ENCODE peak calls at places on chromosomes 4 and X, in five cellular contexts. V is choroid plexus epithelial cell, N is SK-N-SH, B is ovary, S is HFF-Myc. P is an unnamed sample.

GRCh38 chrX:267771-268261 is 13.4 kb upstream of the PLCXD1 start:
- DNase-seq in V (no peak), N (no peak), B (no peak), S (no peak), P (no peak)

GRCh38 chr4:1087371-1087770 is 26.0 kb downstream of the RNF212 start:
- DNase-seq in V (no peak), N (no peak), B (no peak), S (no peak), P (no peak)

GRCh38 chr4:41133619-41134018 is 80.7 kb downstream of the APBB2 start:
- DNase-seq in V (no peak), N (no peak), B (no peak), S (no peak), P (no peak)

GRCh38 chr4:105472871-105473339 is 957 bp downstream of the PPA2 start:
- DNase-seq in V (peak; percentile 47), N (peak; percentile 40), B (peak; percentile 22), S (peak; percentile 2), P (no peak)

GRCh38 chr4:176034936-176035335 is 30.7 kb upstream of the WDR17 start:
- DNase-seq in V (no peak), N (no peak), B (no peak), S (no peak), P (no peak)

GRCh38 chr4:73740353-73740778 is at the start of gene CXCL8:
- DNase-seq in V (peak; percentile 97), N (no peak), B (peak; percentile 23), S (peak; percentile 88), P (peak; percentile 96)

GRCh38 chr4:26420903-26421302 is 69.4 kb downstream of the CCKAR start:
- DNase-seq in V (peak; percentile 30), N (no peak), B (no peak), S (no peak), P (no peak)

GRCh38 chr4:25953740-25954139 is 39.7 kb downstream of the SMIM20 start:
- DNase-seq in V (peak; percentile 44), N (no peak), B (no peak), S (no peak), P (peak; percentile 63)

GRCh38 chr4:117093581-117093980 is 8.2 kb upstream of the TRAM1L1 start:
- DNase-seq in V (peak; percentile 22), N (no peak), B (no peak), S (no peak), P (no peak)

GRCh38 chr4:119655111-119655837 is 26.7 kb upstream of the PDE5A start:
- DNase-seq in V (no peak), N (peak; percentile 44), B (no peak), S (no peak), P (no peak)

GRCh38 chr4:15677507-15677988 is 4.1 kb upstream of the FAM200B start:
- DNase-seq in V (peak; percentile 60), N (no peak), B (no peak), S (no peak), P (peak; percentile 99)

GRCh38 chrX:50448565-50448964 is 22.1 kb downstream of the DGKK start:
- DNase-seq in V (no peak), N (no peak), B (no peak), S (no peak), P (peak; percentile 80)

GRCh38 chr4:76380561-76380960 is 40.4 kb downstream of the CCDC158 start:
- DNase-seq in V (no peak), N (no peak), B (no peak), S (no peak), P (no peak)

GRCh38 chr4:143402776-143403550 is 66.3 kb downstream of the GAB1 start:
- DNase-seq in V (no peak), N (no peak), B (no peak), S (no peak), P (no peak)

GRCh38 chrX:125291124-125291523 is 28.5 kb upstream of the TEX13C start:
- DNase-seq in V (no peak), N (no peak), B (no peak), S (no peak), P (no peak)

GRCh38 chrX:2967998-2968909 is 38.1 kb upstream of the ARSH start:
- DNase-seq in V (peak; percentile 67), N (no peak), B (no peak), S (no peak), P (peak; percentile 30)

GRCh38 chr4:76758996-76759395 is 138.9 kb downstream of the SOWAHB start:
- DNase-seq in V (no peak), N (no peak), B (no peak), S (no peak), P (no peak)

GRCh38 chr4:47814896-47815295 is 23.0 kb downstream of the CORIN start:
- DNase-seq in V (peak; percentile 62), N (no peak), B (no peak), S (no peak), P (no peak)

GRCh38 chr4:38193464-38193863 is 233.3 kb downstream of the PTTG2 start:
- DNase-seq in V (peak; percentile 50), N (no peak), B (no peak), S (no peak), P (no peak)

GRCh38 chr4:101022151-101023024 is 324.9 kb downstream of the PPP3CA start:
- DNase-seq in V (peak; percentile 74), N (no peak), B (no peak), S (no peak), P (no peak)

GRCh38 chr4:69910016-69910782 is 20.7 kb upstream of the CSN1S1 start:
- DNase-seq in V (peak; percentile 93), N (no peak), B (no peak), S (no peak), P (peak; percentile 26)

GRCh38 chr4:145234086-145234694 is 53.8 kb upstream of the OTUD4 start:
- DNase-seq in V (peak; percentile 78), N (peak; percentile 65), B (no peak), S (peak; percentile 61), P (peak; percentile 59)

GRCh38 chr4:38157592-38157991 is 197.4 kb downstream of the PTTG2 start:
- DNase-seq in V (no peak), N (no peak), B (no peak), S (no peak), P (peak; percentile 63)

GRCh38 chr4:2939383-2940243 is 23.6 kb downstream of the NOP14 start:
- DNase-seq in V (no peak), N (no peak), B (peak; percentile 26), S (no peak), P (no peak)

GRCh38 chr4:76943790-76944189 is 5.8 kb upstream of the SEPTIN11 start:
- DNase-seq in V (no peak), N (no peak), B (no peak), S (no peak), P (no peak)

GRCh38 chr4:156322592-156322991 is 368.9 kb upstream of the CTSO start:
- DNase-seq in V (peak; percentile 73), N (no peak), B (no peak), S (peak; percentile 72), P (peak; percentile 94)

GRCh38 chr4:105674011-105674410 is 34.5 kb downstream of the INTS12 start:
- DNase-seq in V (no peak), N (no peak), B (no peak), S (no peak), P (peak; percentile 5)

GRCh38 chr4:128528793-128529553 is 241.4 kb upstream of the PGRMC2 start:
- DNase-seq in V (peak; percentile 99), N (no peak), B (no peak), S (peak; percentile 90), P (peak; percentile 97)

GRCh38 chr4:112636688-112637551 is at the start of the genes LARP7 and ZGRF1:
- DNase-seq in V (peak; percentile 100), N (peak; percentile 86), B (peak; percentile 99), S (peak; percentile 97), P (peak; percentile 95)

GRCh38 chr4:8528713-8529112 is 51.5 kb upstream of the GPR78 start:
- DNase-seq in V (peak; percentile 81), N (no peak), B (no peak), S (peak; percentile 15), P (peak; percentile 67)

GRCh38 chrX:122475306-122475705 is 708.8 kb upstream of the GRIA3 start:
- DNase-seq in V (peak; percentile 0), N (no peak), B (no peak), S (no peak), P (peak; percentile 68)

GRCh38 chr4:86521373-86521969 is 72.6 kb upstream of the PTPN13 start:
- DNase-seq in V (no peak), N (no peak), B (no peak), S (no peak), P (no peak)

GRCh38 chr4:153494562-153494961 is 28.4 kb downstream of the TMEM131L start:
- DNase-seq in V (no peak), N (no peak), B (no peak), S (no peak), P (no peak)

GRCh38 chr4:8571702-8572685 is 8.2 kb upstream of the GPR78 start:
- DNase-seq in V (no peak), N (no peak), B (no peak), S (no peak), P (peak; percentile 15)

GRCh38 chr4:113957961-113958360 is 21.5 kb downstream of the ARSJ start:
- DNase-seq in V (no peak), N (no peak), B (no peak), S (no peak), P (no peak)

GRCh38 chr4:113960684-113961321 is 18.6 kb downstream of the ARSJ start:
- DNase-seq in V (no peak), N (no peak), B (no peak), S (no peak), P (peak; percentile 32)

GRCh38 chr4:113955948-113956347 is 23.5 kb downstream of the ARSJ start:
- DNase-seq in V (no peak), N (no peak), B (no peak), S (no peak), P (no peak)

GRCh38 chr4:113961322-113961698 is 18.1 kb downstream of the ARSJ start:
- DNase-seq in V (peak; percentile 90), N (no peak), B (no peak), S (no peak), P (peak; percentile 65)

GRCh38 chr4:113958766-113959540 is 20.5 kb downstream of the ARSJ start:
- DNase-seq in V (peak; percentile 96), N (no peak), B (no peak), S (peak; percentile 97), P (peak; percentile 96)
- H3K4me3 ChIP-seq in V (peak overlapping the region; percentile 36), N (peak overlapping the region; percentile 12), B (no peak overlapping the region), S (peak overlapping the region; percentile 18), P (no peak overlapping the region)

GRCh38 chr4:121690001-121690400 is 6.8 kb downstream of the ANXA5 start:
- DNase-seq in V (peak; percentile 75), N (no peak), B (no peak), S (no peak), P (peak; percentile 62)
- H3K4me3 ChIP-seq in V (peak overlapping the region; percentile 2), N (no peak overlapping the region), B (no peak overlapping the region), S (peak overlapping the region; percentile 5), P (no peak overlapping the region)

GRCh38 chr4:159048166-159048886 is 54.6 kb upstream of the RAPGEF2 start:
- DNase-seq in V (peak; percentile 81), N (peak; percentile 48), B (peak; percentile 56), S (no peak), P (peak; percentile 72)
- H3K4me3 ChIP-seq in V (peak overlapping the region; percentile 32), N (peak overlapping the region; percentile 19), B (no peak overlapping the region), S (no peak overlapping the region), P (peak overlapping the region; percentile 24)

DNA sequence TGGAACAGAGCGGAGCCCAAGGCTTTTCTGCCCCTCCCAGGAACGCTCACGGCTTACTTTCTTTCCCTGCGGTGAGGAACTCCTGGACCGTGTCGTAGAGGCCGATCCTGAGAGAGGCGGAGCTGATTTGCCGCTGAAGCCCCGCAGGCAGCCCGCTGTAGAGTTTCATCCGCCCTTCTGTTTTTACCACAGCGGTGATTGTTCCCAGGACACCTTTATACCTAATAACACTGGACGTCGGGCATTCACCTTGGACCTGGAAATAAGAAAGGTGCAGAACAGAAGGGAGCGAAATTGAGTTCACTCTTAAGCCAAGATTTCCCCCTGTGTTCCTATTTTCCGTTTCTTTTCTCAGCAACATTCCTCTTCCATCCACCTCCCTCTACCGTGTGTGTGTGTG is 1.0 kb downstream of the UCP1 start:
- DNase-seq in V (peak; percentile 4), N (peak; percentile 32), B (no peak), S (no peak), P (peak; percentile 21)
- H3K4me3 ChIP-seq in V (peak overlapping the region; percentile 6), N (no peak overlapping the region), B (no peak overlapping the region), S (no peak overlapping the region), P (no peak overlapping the region)

P was measured in bronchial epithelial cell.